ENCODE peak calls at places on chromosomes 11 and 22, in four cellular contexts. X, T, E and S are unnamed samples.

GRCh38 chr22:38505595-38506117 is 455 bp downstream of the DDX17 start:
- DNase-seq in X (peak; percentile 20), E (peak; percentile 58), T (peak; percentile 75), S (no peak)

GRCh38 chr11:77060234-77060633 is 6.5 kb upstream of the CAPN5 start:
- DNase-seq in X (no peak), T (no peak), E (no peak), S (no peak)

GRCh38 chr11:102447193-102447592 is 5.4 kb downstream of the TMEM123 start:
- DNase-seq in X (no peak), T (no peak), E (no peak), S (no peak)

GRCh38 chr11:22415481-22415880 is 77.3 kb downstream of the SLC17A6 start:
- DNase-seq in E (no peak), X (no peak), T (no peak), S (no peak)

GRCh38 chr11:6799402-6799801 is at the start of gene OR6A2:
- DNase-seq in E (no peak), T (no peak), X (no peak), S (no peak)

GRCh38 chr22:17962168-17962567 is 62.2 kb downstream of the MICAL3 start:
- DNase-seq in E (no peak), X (no peak), T (no peak), S (no peak)

GRCh38 chr11:124669193-124669592 is 4.3 kb downstream of the SIAE start:
- DNase-seq in E (peak; percentile 78), T (peak; percentile 73), X (peak; percentile 49), S (no peak)

GRCh38 chr11:9574806-9575530 is 1.5 kb downstream of the WEE1 start:
- DNase-seq in E (peak; percentile 85), X (peak; percentile 75), T (peak; percentile 72), S (no peak)

GRCh38 chr11:117374316-117374715 is 46.7 kb downstream of the CEP164 start:
- DNase-seq in E (no peak), T (no peak), X (no peak), S (no peak)

DNA sequence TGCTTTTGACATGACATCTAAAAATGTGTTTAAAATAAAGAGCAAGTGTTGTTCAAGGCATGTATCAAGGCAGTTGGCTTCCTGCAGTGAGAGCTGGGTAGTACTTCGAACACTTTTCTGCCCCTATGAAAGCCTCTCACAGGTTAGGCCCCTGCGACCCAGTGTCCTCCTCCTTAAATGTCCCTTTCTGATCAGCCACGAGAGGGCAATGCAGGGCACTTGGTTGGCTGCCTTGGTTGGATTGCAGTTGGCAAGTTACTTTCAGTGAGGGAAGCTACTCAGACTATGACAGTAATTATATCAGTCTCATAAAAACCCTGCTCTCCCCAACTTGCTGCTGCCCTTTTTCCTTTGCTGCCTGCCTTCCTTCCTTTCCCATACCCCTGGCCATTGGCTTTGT is 743.8 kb downstream of the NTM start:
- DNase-seq in E (peak; percentile 2), T (peak; percentile 60), X (no peak), S (no peak)
- TF ChIP-seq RCOR1 in E (no peak), T (no peak), X (no peak), S (no peak)

GRCh38 chr22:42156121-42156520 is 25.5 kb upstream of the CYP2D6 start:
- DNase-seq in E (no peak), T (no peak), X (no peak), S (no peak)
- H3K27ac ChIP-seq in E (no peak overlapping the region), T (no peak overlapping the region), X (no peak overlapping the region), S (no peak overlapping the region)

GRCh38 chr22:45740236-45740635 is 68.6 kb downstream of the ATXN10 start:
- DNase-seq in X (no peak), E (no peak), T (no peak), S (no peak)

GRCh38 chr22:45743687-45744086 is 72.1 kb downstream of the ATXN10 start:
- DNase-seq in X (no peak), E (no peak), T (no peak), S (no peak)

GRCh38 chr22:45738206-45738605 is 66.6 kb downstream of the ATXN10 start:
- DNase-seq in X (no peak), T (no peak), E (no peak), S (no peak)

GRCh38 chr22:45744442-45744841 is 72.8 kb downstream of the ATXN10 start:
- DNase-seq in T (no peak), X (no peak), E (no peak), S (no peak)

GRCh38 chr22:45742866-45743450 is 71.3 kb downstream of the ATXN10 start:
- DNase-seq in T (no peak), X (no peak), E (peak; percentile 2), S (no peak)
- TF ChIP-seq EP300 in T (no peak), X (peak; percentile 64), E (no peak), S (no peak)

DNA sequence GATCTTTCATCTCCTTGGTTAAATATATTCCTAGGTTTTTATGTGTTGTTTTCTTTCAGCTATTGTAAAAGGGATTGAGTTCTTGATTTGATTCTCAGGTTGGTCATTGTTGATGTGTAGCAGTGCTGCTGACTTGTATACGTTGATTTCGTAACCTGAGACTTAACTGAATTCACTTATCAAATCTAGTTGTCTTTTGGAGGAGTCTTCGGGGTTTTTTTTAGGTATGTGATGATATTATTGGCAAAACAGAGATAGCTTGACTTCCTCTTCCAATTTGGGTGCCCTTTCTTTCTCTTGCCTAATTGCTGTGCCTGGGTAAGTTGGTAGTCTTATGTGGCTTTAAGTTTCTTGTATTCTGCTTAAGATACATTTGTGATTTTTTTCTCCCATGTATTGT is 52.8 kb downstream of the CBL start:
- DNase-seq in T (no peak), E (no peak), X (no peak), S (no peak)
- TF ChIP-seq RCOR1 in T (no peak), E (no peak), X (no peak), S (no peak)

GRCh38 chr11:68313574-68314202 is 1.3 kb downstream of the LRP5 start:
- DNase-seq in E (peak; percentile 71), X (no peak), T (peak; percentile 60), S (no peak)
- H3K27ac ChIP-seq in E (peak overlapping the region; percentile 90), X (peak overlapping the region; percentile 99), T (peak overlapping the region; percentile 79), S (peak overlapping the region; percentile 36)